ENCODE peak calls at places on chromosomes 4 and X, in seven cellular contexts. I is A673, V is cardiac muscle cell, J is upper lobe of left lung, T is nephron progenitor cell, C is stomach, R is MCF 10A. D is an unnamed sample.
A peak's percentile ranks its signal among the peaks of the same experiment; 100 is the strongest.

GRCh38 chr4:7582313-7583096 is 147.8 kb upstream of the PSAPL1 start:
- DNase-seq in C (no peak), I (no peak), R (no peak), T (no peak), V (no peak), J (no peak), D (no peak)

GRCh38 chrX:72100051-72100755 is 31.5 kb downstream of the RTL5 start:
- DNase-seq in R (no peak), J (no peak), T (no peak), I (no peak), C (no peak), V (no peak), D (no peak)

GRCh38 chr4:576991-577498 is 950 bp upstream of the TMEM271 start:
- DNase-seq in T (no peak), I (peak; percentile 64), V (no peak), R (peak; percentile 22), C (no peak), J (no peak), D (peak; percentile 32)

GRCh38 chr4:86261634-86262033 is 98.2 kb downstream of the MAPK10 start:
- DNase-seq in I (no peak), C (no peak), V (peak; percentile 45), R (no peak), T (no peak), J (no peak), D (no peak)

GRCh38 chrX:150731795-150732194 is 38.6 kb downstream of the MTMR1 start:
- DNase-seq in C (no peak), I (peak; percentile 38), J (no peak), R (peak; percentile 93), T (no peak), V (peak; percentile 91), D (no peak)

GRCh38 chrX:1443496-1444075 is 9.1 kb downstream of the ASMTL start:
- DNase-seq in I (no peak), J (peak; percentile 10), T (no peak), C (no peak), R (no peak), V (no peak), D (no peak)

GRCh38 chr4:118280501-118281218 is 72.1 kb downstream of the PRSS12 start:
- DNase-seq in J (peak; percentile 76), I (peak; percentile 68), R (peak; percentile 83), C (peak; percentile 55), V (peak; percentile 77), T (peak; percentile 44), D (no peak)

GRCh38 chrX:105098812-105099211 is 121.7 kb downstream of the TEX13A start:
- DNase-seq in T (no peak), I (no peak), R (peak; percentile 3), V (no peak), C (no peak), J (no peak), D (no peak)

GRCh38 chr4:30920043-30920442 is 199.9 kb downstream of the PCDH7 start:
- DNase-seq in I (no peak), J (no peak), R (no peak), T (peak; percentile 10), V (no peak), C (no peak), D (no peak)

GRCh38 chrX:110657073-110657472 is 138.5 kb downstream of the CHRDL1 start:
- DNase-seq in J (no peak), C (no peak), I (no peak), V (no peak), R (no peak), T (no peak), D (no peak)

GRCh38 chr4:53589511-53589910 is 1.8 kb downstream of the LNX1 start:
- DNase-seq in T (no peak), J (no peak), R (no peak), C (no peak), I (no peak), V (peak; percentile 26), D (no peak)

GRCh38 chr4:72209600-72209999 is 177.8 kb downstream of the NPFFR2 start:
- DNase-seq in V (no peak), J (no peak), C (no peak), T (no peak), R (peak; percentile 42), I (no peak), D (no peak)

GRCh38 chr4:7160439-7160838 is 31.9 kb upstream of the SORCS2 start:
- DNase-seq in C (no peak), J (peak; percentile 15), I (no peak), T (no peak), R (no peak), V (no peak), D (no peak)

GRCh38 chr4:120685756-120686278 is 236.7 kb downstream of the PRDM5 start:
- DNase-seq in C (no peak), I (peak; percentile 36), T (no peak), V (peak; percentile 76), J (no peak), R (peak; percentile 47), D (no peak)

GRCh38 chr4:102094474-102094873 is 250.8 kb downstream of the SLC39A8 start:
- DNase-seq in V (no peak), R (no peak), C (no peak), I (no peak), J (no peak), T (no peak), D (no peak)

GRCh38 chr4:85498068-85498733 is 23.3 kb downstream of the ARHGAP24 start:
- DNase-seq in R (peak; percentile 61), V (peak; percentile 79), T (no peak), J (peak; percentile 91), I (no peak), C (peak; percentile 61), D (peak; percentile 50)

GRCh38 chrX:116607766-116608165 is 145.0 kb upstream of the CT83 start:
- DNase-seq in J (no peak), C (no peak), T (no peak), R (no peak), I (no peak), V (no peak), D (no peak)

GRCh38 chr4:76488905-76489798 is 54.1 kb downstream of the SHROOM3 start:
- DNase-seq in T (no peak), V (peak; percentile 28), J (no peak), I (no peak), C (no peak), R (no peak), D (no peak)

GRCh38 chrX:20729421-20729820 is 462.7 kb upstream of the RPS6KA3 start:
- DNase-seq in T (no peak), J (no peak), R (no peak), V (no peak), C (no peak), I (no peak), D (no peak)

GRCh38 chr4:110270492-110271197 is 72.2 kb upstream of the ELOVL6 start:
- DNase-seq in V (peak; percentile 56), J (no peak), I (no peak), T (no peak), C (no peak), R (peak; percentile 83), D (no peak)

GRCh38 chr4:81685105-81685504 is 213.4 kb upstream of the RASGEF1B start:
- DNase-seq in C (no peak), T (no peak), J (no peak), R (no peak), I (no peak), V (no peak), D (no peak)

GRCh38 chr4:81690871-81691270 is 219.2 kb upstream of the RASGEF1B start:
- DNase-seq in T (no peak), I (no peak), C (no peak), J (no peak), R (no peak), V (no peak), D (no peak)

GRCh38 chr4:81684357-81684756 is 212.7 kb upstream of the RASGEF1B start:
- DNase-seq in C (no peak), T (no peak), R (no peak), I (peak; percentile 12), V (no peak), J (no peak), D (no peak)

GRCh38 chr4:81687470-81687869 is 215.8 kb upstream of the RASGEF1B start:
- DNase-seq in I (no peak), R (no peak), J (no peak), C (no peak), V (no peak), T (no peak), D (no peak)

GRCh38 chr4:81688085-81688484 is 216.4 kb upstream of the RASGEF1B start:
- DNase-seq in C (no peak), V (peak; percentile 46), I (no peak), T (no peak), R (peak; percentile 7), J (no peak), D (no peak)
- TF ChIP-seq CTCF in C (no peak), V (peak; percentile 32), I (peak; percentile 20), T (no peak), R (no peak), J (no peak), D (no peak)

DNA sequence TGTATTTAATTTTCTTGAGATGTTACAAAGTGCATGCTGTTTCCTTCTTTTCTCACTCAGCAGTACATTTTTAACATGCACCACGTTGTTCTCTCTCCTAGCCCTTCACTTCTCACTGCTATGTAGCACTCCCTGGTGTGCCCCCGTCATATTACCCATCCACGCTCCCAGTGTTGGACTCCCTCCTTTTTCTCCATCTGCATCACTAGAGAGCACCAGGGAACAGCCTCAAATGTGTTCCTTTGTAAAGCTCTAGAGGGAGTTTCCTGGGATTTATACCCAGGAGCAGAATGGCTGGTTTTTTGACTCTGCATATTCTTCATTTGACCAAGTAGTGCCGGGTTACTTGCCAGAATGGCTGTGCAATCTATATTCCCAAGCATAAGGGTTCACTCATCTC is 240.3 kb upstream of the ANXA3 start:
- DNase-seq in T (no peak), V (no peak), J (no peak), C (no peak), I (no peak), R (no peak), D (no peak)
- TF ChIP-seq CTCF in T (no peak), V (no peak), J (no peak), C (no peak), I (no peak), R (no peak), D (no peak)

GRCh38 chr4:41964401-41964800 is 17.2 kb upstream of the DCAF4L1 start:
- DNase-seq in T (no peak), C (no peak), J (no peak), V (no peak), R (no peak), I (no peak), D (no peak)

GRCh38 chr4:41967392-41967791 is 14.2 kb upstream of the DCAF4L1 start:
- DNase-seq in J (no peak), R (no peak), V (no peak), T (no peak), I (no peak), C (no peak), D (no peak)

GRCh38 chr4:41957634-41958033 is 22.4 kb downstream of the TMEM33 start:
- DNase-seq in T (no peak), R (peak; percentile 38), V (peak; percentile 24), I (peak; percentile 55), C (no peak), J (no peak), D (peak; percentile 53)

GRCh38 chr4:41963105-41963504 is 18.5 kb upstream of the DCAF4L1 start:
- DNase-seq in C (no peak), V (peak; percentile 31), T (no peak), I (peak; percentile 41), R (peak; percentile 32), J (no peak), D (no peak)
- TF ChIP-seq CTCF in C (peak; percentile 26), V (peak; percentile 47), T (peak; percentile 27), I (peak; percentile 59), R (no peak), J (no peak), D (peak; percentile 18)

DNA sequence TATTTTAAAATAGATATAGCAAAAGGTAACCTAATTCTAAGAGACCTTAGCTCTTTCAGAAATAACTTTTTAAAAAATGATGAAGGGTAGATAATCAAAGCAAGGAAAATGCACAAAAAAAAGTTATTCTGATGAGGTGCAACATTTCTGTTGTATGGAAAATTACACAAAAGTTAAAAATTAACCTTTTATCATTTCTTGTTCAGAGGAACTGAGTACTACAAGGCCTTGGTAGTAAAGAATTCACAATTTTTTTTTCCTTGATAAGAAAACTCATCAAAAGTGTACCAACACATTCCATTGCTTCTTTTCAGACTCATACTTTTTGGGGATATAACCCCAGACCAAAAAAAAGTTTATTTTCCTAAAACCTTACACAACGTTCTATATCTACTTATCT is 213.0 kb downstream of the IL15 start:
- DNase-seq in J (no peak), R (no peak), I (no peak), T (no peak), C (no peak), V (no peak), D (no peak)
- TF ChIP-seq CTCF in J (no peak), R (no peak), I (no peak), T (no peak), C (no peak), V (no peak), D (no peak)

D was measured in GM13976.